ENCODE peak calls at places on chromosomes 2 and 18, in five cellular contexts. L is psoas muscle, Z is tibial nerve, E is lower lobe of right lung, D is SK-N-SH. M is an unnamed sample.

GRCh38 chr18:12944724-12945123 is 3.1 kb upstream of the SEH1L start:
- DNase-seq in Z (peak; percentile 27), L (no peak), D (no peak), E (no peak), M (no peak)

GRCh38 chr2:120564213-120565094 is 171.2 kb upstream of the GLI2 start:
- DNase-seq in E (no peak), L (no peak), D (peak; percentile 39), Z (no peak), M (no peak)

GRCh38 chr2:1936411-1936980 is 192.2 kb upstream of the PXDN start:
- DNase-seq in E (no peak), L (no peak), D (no peak), Z (no peak), M (no peak)

GRCh38 chr2:200453853-200454524 is 55.9 kb downstream of the KCTD18 start:
- DNase-seq in D (no peak), L (no peak), Z (no peak), E (no peak), M (no peak)

GRCh38 chr2:12076810-12077209 is 330.4 kb downstream of the LPIN1 start:
- DNase-seq in E (no peak), D (peak; percentile 51), Z (no peak), L (no peak), M (no peak)

GRCh38 chr2:19120941-19121750 is 237.3 kb downstream of the OSR1 start:
- DNase-seq in E (no peak), D (no peak), Z (peak; percentile 44), L (no peak), M (no peak)

GRCh38 chr2:143284087-143284675 is 155.0 kb downstream of the ARHGAP15 start:
- DNase-seq in Z (no peak), L (no peak), E (no peak), D (peak; percentile 16), M (no peak)

GRCh38 chr2:237207641-237208040 is 122.0 kb downstream of the COPS8 start:
- DNase-seq in Z (peak; percentile 48), E (peak; percentile 62), L (peak; percentile 84), D (no peak), M (peak; percentile 71)

GRCh38 chr18:75200071-75200470 is 8.9 kb downstream of the PTGR3 start:
- DNase-seq in E (no peak), D (no peak), Z (no peak), L (peak; percentile 76), M (no peak)

GRCh38 chr2:86307431-86307830 is 30.0 kb downstream of the REEP1 start:
- DNase-seq in D (no peak), Z (no peak), E (no peak), L (no peak), M (peak; percentile 13)

GRCh38 chr2:74374509-74375205 is 5.5 kb downstream of the DCTN1 start:
- DNase-seq in Z (peak; percentile 57), E (peak; percentile 65), L (peak; percentile 81), D (peak; percentile 99), M (no peak)

GRCh38 chr2:145431181-145431951 is 911.4 kb upstream of the ZEB2 start:
- DNase-seq in L (no peak), Z (no peak), E (no peak), D (peak; percentile 0), M (no peak)

GRCh38 chr2:43343573-43344304 is 117.3 kb upstream of the ZFP36L2 start:
- DNase-seq in D (no peak), L (peak; percentile 71), Z (peak; percentile 88), E (no peak), M (no peak)

GRCh38 chr18:52903858-52904257 is 563.9 kb downstream of the DCC start:
- DNase-seq in E (peak; percentile 47), D (peak; percentile 38), Z (peak; percentile 13), L (no peak), M (no peak)

GRCh38 chr2:60100034-60100433 is 453.4 kb downstream of the BCL11A start:
- DNase-seq in D (no peak), L (peak; percentile 60), Z (no peak), E (no peak), M (no peak)

GRCh38 chr18:50817898-50818250 is 1.9 kb downstream of the MRO start:
- DNase-seq in L (no peak), E (no peak), D (no peak), Z (peak; percentile 33), M (no peak)

GRCh38 chr2:109128048-109128465 is 948 bp upstream of the SH3RF3 start:
- DNase-seq in D (peak; percentile 96), Z (peak; percentile 73), L (peak; percentile 91), E (peak; percentile 78), M (peak; percentile 87)

GRCh38 chr18:35917043-35917442 is 55.4 kb upstream of the RMP24 start:
- DNase-seq in D (no peak), Z (no peak), L (no peak), E (no peak), M (no peak)

GRCh38 chr18:47997338-47997780 is 66.9 kb upstream of the SMAD2 start:
- DNase-seq in D (no peak), E (no peak), L (no peak), Z (no peak), M (no peak)

GRCh38 chr2:149536649-149537048 is 50.9 kb downstream of the MMADHC start:
- DNase-seq in L (no peak), D (no peak), Z (no peak), E (no peak), M (no peak)

GRCh38 chr2:75505012-75505411 is 55.7 kb downstream of the EVA1A start:
- DNase-seq in L (no peak), D (no peak), Z (no peak), E (no peak), M (no peak)

GRCh38 chr18:25503567-25504081 is 151.7 kb upstream of the ZNF521 start:
- DNase-seq in D (peak; percentile 59), Z (peak; percentile 71), E (no peak), L (peak; percentile 68), M (no peak)

GRCh38 chr2:136019304-136019703 is 33.9 kb upstream of the DARS1 start:
- DNase-seq in E (no peak), L (no peak), Z (no peak), D (peak; percentile 23), M (no peak)

GRCh38 chr2:182522428-182522896 is 95.6 kb upstream of the PDE1A start:
- DNase-seq in D (no peak), L (no peak), Z (no peak), E (no peak), M (no peak)

GRCh38 chr18:22191346-22191710 is 21.9 kb downstream of the GATA6 start:
- DNase-seq in D (no peak), E (no peak), L (no peak), Z (no peak), M (no peak)

GRCh38 chr2:227214622-227215041 is 50.2 kb downstream of the COL4A3 start:
- DNase-seq in L (no peak), Z (no peak), E (no peak), D (no peak), M (no peak)

GRCh38 chr2:37698931-37699481 is 27.6 kb upstream of the CDC42EP3 start:
- DNase-seq in Z (no peak), D (no peak), L (no peak), E (no peak), M (no peak)

GRCh38 chr2:231684314-231685223 is 23.8 kb upstream of the PTMA start:
- DNase-seq in L (no peak), D (no peak), E (no peak), Z (no peak), M (no peak)

GRCh38 chr2:218405365-218406208 is 5.9 kb downstream of the CTDSP1 start:
- DNase-seq in D (peak; percentile 42), E (peak; percentile 61), Z (peak; percentile 39), L (no peak), M (peak; percentile 73)

GRCh38 chr2:23595021-23595420 is 210.0 kb downstream of the KLHL29 start:
- DNase-seq in D (no peak), Z (no peak), L (no peak), E (no peak), M (no peak)

GRCh38 chr2:189566046-189566445 is 14.5 kb downstream of the SLC40A1 start:
- DNase-seq in E (no peak), Z (no peak), L (no peak), D (no peak), M (no peak)
- TF ChIP-seq CTCF in E (no peak), Z (no peak), L (no peak), D (no peak), M (no peak)

DNA sequence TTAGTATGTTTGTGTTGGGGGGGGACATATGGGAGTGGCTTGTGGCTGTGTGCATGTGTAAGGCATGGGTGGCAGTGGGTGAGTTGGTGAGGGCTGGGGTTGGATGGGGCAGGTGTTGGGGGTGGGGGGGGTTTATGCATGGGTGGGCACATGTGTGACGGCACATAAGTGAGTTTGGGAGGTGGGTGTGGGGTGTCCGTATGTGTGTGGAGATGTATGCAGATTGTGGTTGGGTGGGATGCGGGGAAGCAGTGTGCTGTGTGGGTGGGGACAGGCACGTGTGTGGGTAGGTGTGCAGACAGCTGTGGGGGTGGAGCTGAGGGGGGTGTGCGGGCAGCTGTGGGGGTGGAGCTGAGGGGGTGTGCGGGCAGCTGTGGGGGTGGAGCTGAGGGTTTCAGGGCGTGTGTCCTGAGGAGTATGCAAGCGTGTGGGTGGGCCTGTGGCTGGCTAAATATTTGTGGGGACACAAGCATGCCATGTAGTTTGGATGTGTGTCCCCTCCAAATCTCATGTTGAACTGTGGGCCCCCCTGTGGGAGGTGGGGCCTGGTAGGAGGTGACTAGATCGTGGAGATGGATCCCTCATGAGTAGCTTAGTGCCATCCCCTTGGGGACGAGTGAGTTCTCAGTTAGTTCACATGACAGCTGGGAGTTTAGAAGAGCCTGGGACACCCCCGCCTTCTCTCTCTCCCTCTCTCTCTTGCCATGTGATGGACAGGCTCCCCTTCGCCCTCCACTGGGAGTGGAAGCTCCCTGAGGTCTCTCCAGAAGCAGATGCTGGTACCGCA is 59.4 kb downstream of the ANKMY1 start:
- DNase-seq in Z (no peak), E (no peak), L (no peak), D (peak; percentile 2), M (peak; percentile 41)
- H3K27ac ChIP-seq in Z (no peak overlapping the region), E (no peak overlapping the region), L (no peak overlapping the region), D (no peak overlapping the region), M (no peak overlapping the region)

DNA sequence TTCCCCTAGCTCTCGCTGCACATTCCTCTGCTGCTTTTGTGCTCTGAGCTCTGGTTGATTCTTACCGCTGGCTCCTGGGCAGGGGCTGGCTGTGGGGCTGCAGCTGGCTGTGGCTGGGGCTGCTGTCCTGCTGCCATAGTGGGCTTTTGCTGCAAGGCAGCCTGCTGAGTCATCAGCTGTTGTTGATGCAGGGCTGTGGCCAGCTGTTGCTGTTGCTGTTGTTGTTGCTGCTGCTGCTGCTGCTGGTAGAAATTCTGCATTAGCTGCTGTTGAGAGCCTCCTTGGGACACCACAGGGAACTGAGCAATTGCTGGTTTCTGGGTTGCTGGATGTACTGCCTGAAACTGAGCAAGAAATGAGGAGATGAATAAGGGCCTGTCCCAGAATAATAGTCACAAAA is 77.2 kb upstream of the NFU1 start:
- DNase-seq in D (no peak), Z (no peak), L (no peak), E (no peak), M (no peak)
- TF ChIP-seq CTCF in D (no peak), Z (no peak), L (no peak), E (no peak), M (no peak)

GRCh38 chr2:139550341-139550740 is 770.2 kb upstream of the NXPH2 start:
- DNase-seq in E (no peak), D (no peak), Z (no peak), L (no peak), M (no peak)
- H3K27ac ChIP-seq in E (no peak overlapping the region), D (no peak overlapping the region), Z (no peak overlapping the region), L (no peak overlapping the region), M (no peak overlapping the region)

GRCh38 chr2:155815851-155816250 is 516.7 kb downstream of the NR4A2 start:
- DNase-seq in D (peak; percentile 8), Z (no peak), E (no peak), L (no peak), M (no peak)
- TF ChIP-seq CTCF in D (peak; percentile 48), Z (no peak), E (peak; percentile 17), L (no peak), M (no peak)

GRCh38 chr2:169272035-169272434 is 90.3 kb downstream of the LRP2 start:
- DNase-seq in D (no peak), Z (no peak), L (no peak), E (no peak), M (no peak)
- H3K27ac ChIP-seq in D (no peak overlapping the region), Z (no peak overlapping the region), L (no peak overlapping the region), E (no peak overlapping the region), M (no peak overlapping the region)